ENCODE peak calls at places on chromosome 2, in four cellular contexts. One of them, this sample, is unnamed.

GRCh38 chr2:9112079-9112721 is 94.4 kb upstream of the ASAP2 start:
- DNase-seq in AG04449: peak
- DNase-seq in bronchial epithelial cell: peak
- DNase-seq in T-cell: no peak
- DNase-seq in this sample: peak

GRCh38 chr2:100752628-100753333 is 67.2 kb upstream of the NPAS2 start:
- DNase-seq in AG04449: peak
- DNase-seq in bronchial epithelial cell: peak
- DNase-seq in T-cell: no peak
- DNase-seq in this sample: peak

GRCh38 chr2:219656523-219656922 is 29.1 kb downstream of the SLC4A3 start:
- DNase-seq in AG04449: no peak
- DNase-seq in bronchial epithelial cell: peak
- DNase-seq in T-cell: no peak
- DNase-seq in this sample: no peak

GRCh38 chr2:198102120-198102519 is 297.7 kb downstream of the PLCL1 start:
- DNase-seq in AG04449: no peak
- DNase-seq in bronchial epithelial cell: no peak
- DNase-seq in T-cell: no peak
- DNase-seq in this sample: no peak

GRCh38 chr2:238949710-238950345 is 101.9 kb downstream of the TWIST2 start:
- DNase-seq in AG04449: no peak
- DNase-seq in bronchial epithelial cell: no peak
- DNase-seq in T-cell: no peak
- DNase-seq in this sample: peak

GRCh38 chr2:203492965-203493364 is 42.1 kb downstream of the RAPH1 start:
- DNase-seq in AG04449: no peak
- DNase-seq in bronchial epithelial cell: peak
- DNase-seq in T-cell: no peak
- DNase-seq in this sample: peak

GRCh38 chr2:26172189-26172865 is 561 bp upstream of the GAREM2 start:
- DNase-seq in AG04449: no peak
- DNase-seq in bronchial epithelial cell: no peak
- DNase-seq in T-cell: no peak
- DNase-seq in this sample: peak

GRCh38 chr2:200812122-200813022 is 662 bp downstream of the BZW1 start:
- DNase-seq in AG04449: no peak
- DNase-seq in bronchial epithelial cell: peak
- DNase-seq in T-cell: peak
- DNase-seq in this sample: peak

GRCh38 chr2:30422437-30422805 is 24.6 kb upstream of the LCLAT1 start:
- DNase-seq in AG04449: no peak
- DNase-seq in bronchial epithelial cell: peak
- DNase-seq in T-cell: peak
- DNase-seq in this sample: no peak

GRCh38 chr2:46232860-46233259 is 64.3 kb upstream of the EPAS1 start:
- DNase-seq in AG04449: no peak
- DNase-seq in bronchial epithelial cell: no peak
- DNase-seq in T-cell: no peak
- DNase-seq in this sample: no peak

GRCh38 chr2:70041666-70042065 is 45.6 kb upstream of the PCBP1 start:
- DNase-seq in AG04449: no peak
- DNase-seq in bronchial epithelial cell: peak
- DNase-seq in T-cell: no peak
- DNase-seq in this sample: no peak

GRCh38 chr2:60463249-60463648 is 90.2 kb downstream of the BCL11A start:
- DNase-seq in AG04449: no peak
- DNase-seq in bronchial epithelial cell: no peak
- DNase-seq in T-cell: no peak
- DNase-seq in this sample: no peak

GRCh38 chr2:42810971-42811865 is 18.8 kb upstream of the HAAO start:
- DNase-seq in AG04449: no peak
- DNase-seq in bronchial epithelial cell: no peak
- DNase-seq in T-cell: peak
- DNase-seq in this sample: peak

GRCh38 chr2:215356948-215357461 is 45.1 kb downstream of the ATIC start:
- DNase-seq in AG04449: no peak
- DNase-seq in bronchial epithelial cell: no peak
- DNase-seq in T-cell: no peak
- DNase-seq in this sample: peak

GRCh38 chr2:149070681-149071355 is 32.3 kb downstream of the LYPD6B start:
- DNase-seq in AG04449: no peak
- DNase-seq in bronchial epithelial cell: no peak
- DNase-seq in T-cell: no peak
- DNase-seq in this sample: no peak

GRCh38 chr2:168705534-168706470 is 96.6 kb upstream of the NOSTRIN start:
- DNase-seq in AG04449: no peak
- DNase-seq in bronchial epithelial cell: peak
- DNase-seq in T-cell: no peak
- DNase-seq in this sample: no peak

GRCh38 chr2:140273396-140273795 is 1493.2 kb upstream of the NXPH2 start:
- DNase-seq in AG04449: no peak
- DNase-seq in bronchial epithelial cell: no peak
- DNase-seq in T-cell: no peak
- DNase-seq in this sample: no peak

GRCh38 chr2:36967236-36967876 is 1.0 kb upstream of the STRN start:
- DNase-seq in AG04449: no peak
- DNase-seq in bronchial epithelial cell: no peak
- DNase-seq in T-cell: no peak
- DNase-seq in this sample: peak

GRCh38 chr2:142190805-142191204 is 60.0 kb upstream of the LRP1B start:
- DNase-seq in AG04449: no peak
- DNase-seq in bronchial epithelial cell: peak
- DNase-seq in T-cell: no peak
- DNase-seq in this sample: no peak

GRCh38 chr2:53826587-53827397 is 33.0 kb downstream of the GPR75 start:
- DNase-seq in AG04449: no peak
- DNase-seq in bronchial epithelial cell: peak
- DNase-seq in T-cell: no peak
- DNase-seq in this sample: no peak

GRCh38 chr2:27857417-27858172 is 32.6 kb downstream of the RBKS start:
- DNase-seq in AG04449: peak
- DNase-seq in bronchial epithelial cell: peak
- DNase-seq in T-cell: no peak
- DNase-seq in this sample: no peak

GRCh38 chr2:226376516-226377180 is 423.0 kb downstream of the IRS1 start:
- DNase-seq in AG04449: no peak
- DNase-seq in bronchial epithelial cell: no peak
- DNase-seq in T-cell: no peak
- DNase-seq in this sample: no peak

GRCh38 chr2:229202646-229203045 is 68.4 kb downstream of the PID1 start:
- DNase-seq in AG04449: no peak
- DNase-seq in bronchial epithelial cell: no peak
- DNase-seq in T-cell: no peak
- DNase-seq in this sample: no peak

GRCh38 chr2:120720746-120721145 is 14.9 kb upstream of the GLI2 start:
- DNase-seq in AG04449: no peak
- DNase-seq in bronchial epithelial cell: no peak
- DNase-seq in T-cell: no peak
- DNase-seq in this sample: no peak

GRCh38 chr2:120287183-120288015 is 34.7 kb downstream of the RALB start:
- DNase-seq in AG04449: peak
- DNase-seq in bronchial epithelial cell: peak
- DNase-seq in T-cell: no peak
- DNase-seq in this sample: peak

GRCh38 chr2:234292205-234292954 is 204.5 kb downstream of the ARL4C start:
- DNase-seq in AG04449: no peak
- DNase-seq in bronchial epithelial cell: no peak
- DNase-seq in T-cell: peak
- DNase-seq in this sample: peak

GRCh38 chr2:25821225-25822056 is 56.8 kb downstream of the ASXL2 start:
- DNase-seq in AG04449: no peak
- DNase-seq in bronchial epithelial cell: no peak
- DNase-seq in T-cell: no peak
- DNase-seq in this sample: peak

GRCh38 chr2:100058014-100058310 is 84.4 kb downstream of the AFF3 start:
- DNase-seq in AG04449: peak
- DNase-seq in bronchial epithelial cell: no peak
- DNase-seq in T-cell: no peak
- DNase-seq in this sample: peak

GRCh38 chr2:134362152-134362653 is 108.3 kb downstream of the MGAT5 start:
- DNase-seq in AG04449: no peak
- DNase-seq in bronchial epithelial cell: no peak
- DNase-seq in T-cell: no peak
- DNase-seq in this sample: no peak